ENCODE peak calls at places on chromosome X, in ten cellular contexts. S, B, C, E, F, N, X, Z, P and J are unnamed samples.

GRCh38 chrX:41475166-41475565 is 28.0 kb downstream of the NYX start:
- DNase-seq in S (no peak), P (no peak), B (no peak), N (no peak), E (no peak), Z (peak), X (no peak), C (no peak), F (no peak), J (no peak)

GRCh38 chrX:2831471-2832228 is 2.9 kb downstream of the GYG2 start:
- DNase-seq in B (no peak), C (no peak), E (no peak), Z (no peak), P (no peak), F (no peak), N (no peak), X (no peak), S (no peak), J (no peak)

GRCh38 chrX:143635915-143636314 is at the start of gene SLITRK4:
- DNase-seq in P (peak), C (no peak), F (no peak), S (no peak), N (no peak), Z (no peak), X (no peak), E (peak), B (no peak), J (no peak)

GRCh38 chrX:29872831-29873230 is 342.5 kb upstream of the MAGEB2 start:
- DNase-seq in B (no peak), N (no peak), Z (no peak), F (no peak), X (no peak), E (no peak), P (no peak), S (no peak), C (no peak), J (no peak)

GRCh38 chrX:39984191-39984956 is 113.4 kb downstream of the BCOR start:
- DNase-seq in N (no peak), E (no peak), F (no peak), X (no peak), S (no peak), B (no peak), Z (no peak), C (no peak), P (peak), J (peak)

GRCh38 chrX:11890843-11891514 is 132.9 kb downstream of the MSL3 start:
- DNase-seq in E (no peak), X (no peak), S (no peak), B (no peak), C (peak), N (no peak), Z (no peak), F (no peak), P (peak), J (peak)

GRCh38 chrX:2503591-2504500 is 3.1 kb upstream of the DHRSX start:
- DNase-seq in F (no peak), X (peak), N (no peak), C (no peak), S (no peak), E (no peak), P (no peak), B (no peak), Z (no peak), J (no peak)

GRCh38 chrX:16771483-16772398 is 14.5 kb upstream of the TXLNG start:
- DNase-seq in P (peak), Z (peak), N (no peak), E (peak), F (no peak), X (no peak), S (no peak), B (no peak), C (no peak), J (peak)

GRCh38 chrX:132488819-132489255 is at the start of gene MBNL3:
- DNase-seq in F (no peak), B (no peak), E (peak), P (peak), C (peak), N (peak), S (no peak), Z (peak), X (peak), J (peak)

GRCh38 chrX:124362761-124363160 is 16.4 kb downstream of the SH2D1A start:
- DNase-seq in E (no peak), C (no peak), N (no peak), S (no peak), B (no peak), P (no peak), Z (no peak), X (no peak), F (no peak), J (no peak)

GRCh38 chrX:2391869-2392606 is 108.7 kb downstream of the DHRSX start:
- DNase-seq in F (no peak), S (no peak), Z (peak), B (no peak), E (no peak), X (no peak), N (no peak), C (no peak), P (peak), J (peak)

GRCh38 chrX:40195368-40195767 is 97.6 kb upstream of the BCOR start:
- DNase-seq in C (no peak), Z (no peak), E (no peak), S (no peak), X (no peak), N (no peak), P (no peak), B (no peak), F (no peak), J (no peak)

GRCh38 chrX:42725196-42725595 is 52.8 kb downstream of the PPP1R2C start:
- DNase-seq in N (no peak), P (no peak), X (no peak), B (no peak), E (no peak), S (no peak), C (no peak), F (no peak), Z (no peak), J (no peak)

GRCh38 chrX:138008280-138008679 is 442.4 kb downstream of the ZIC3 start:
- DNase-seq in N (no peak), P (no peak), F (no peak), E (no peak), C (no peak), B (no peak), S (no peak), Z (no peak), X (no peak), J (no peak)

GRCh38 chrX:49192722-49193328 is 6.7 kb upstream of the PRICKLE3 start:
- DNase-seq in S (no peak), C (no peak), X (no peak), F (no peak), B (no peak), P (peak), E (no peak), N (peak), Z (peak), J (peak)

GRCh38 chrX:133776072-133776471 is 209.3 kb downstream of the GPC3 start:
- DNase-seq in B (no peak), S (peak), P (no peak), F (no peak), E (no peak), Z (peak), X (no peak), N (no peak), C (peak), J (no peak)

GRCh38 chrX:69616520-69617203 is 749 bp downstream of the EDA start:
- DNase-seq in N (no peak), B (no peak), C (peak), F (no peak), S (no peak), E (peak), Z (peak), P (peak), X (peak), J (no peak)

GRCh38 chrX:40142417-40142816 is 44.7 kb upstream of the BCOR start:
- DNase-seq in S (no peak), B (no peak), C (no peak), F (no peak), P (no peak), X (no peak), Z (no peak), N (no peak), E (no peak), J (no peak)

GRCh38 chrX:41090568-41091238 is 5.5 kb downstream of the USP9X start:
- DNase-seq in Z (no peak), P (no peak), N (no peak), C (no peak), S (no peak), F (no peak), E (no peak), X (no peak), B (no peak), J (no peak)

GRCh38 chrX:1246816-1247215 is 21.8 kb upstream of the CSF2RA start:
- DNase-seq in X (peak), N (peak), B (no peak), S (peak), C (peak), Z (peak), E (peak), F (no peak), P (peak), J (peak)

GRCh38 chrX:15059488-15059887 is 186.3 kb downstream of the MOSPD2 start:
- DNase-seq in S (no peak), E (no peak), B (no peak), F (no peak), N (no peak), C (no peak), Z (no peak), X (no peak), P (no peak), J (no peak)

GRCh38 chrX:103644125-103644524 is 15.3 kb downstream of the TCEAL1 start:
- DNase-seq in F (no peak), S (no peak), P (no peak), B (no peak), C (no peak), E (no peak), Z (no peak), N (no peak), X (no peak), J (no peak)

GRCh38 chrX:11533211-11533651 is 132.5 kb downstream of the ARHGAP6 start:
- DNase-seq in X (no peak), C (no peak), P (peak), E (no peak), N (peak), F (peak), S (no peak), B (no peak), Z (no peak), J (peak)

GRCh38 chrX:153944140-153944799 is at the start of gene RENBP:
- DNase-seq in N (peak), S (no peak), X (peak), F (no peak), C (peak), E (no peak), P (no peak), Z (peak), B (no peak), J (no peak)

GRCh38 chrX:123340691-123341090 is 156.6 kb downstream of the GRIA3 start:
- DNase-seq in P (no peak), B (no peak), E (no peak), S (no peak), F (peak), X (no peak), C (no peak), N (no peak), Z (no peak), J (peak)

GRCh38 chrX:68354869-68355628 is 78.2 kb downstream of the OPHN1 start:
- DNase-seq in N (no peak), C (no peak), F (no peak), S (no peak), Z (no peak), E (no peak), P (no peak), B (no peak), X (no peak), J (no peak)

GRCh38 chrX:110257889-110258288 is 60.0 kb downstream of the AMMECR1 start:
- DNase-seq in E (no peak), N (no peak), X (no peak), F (no peak), Z (no peak), S (no peak), C (no peak), B (no peak), P (no peak), J (no peak)

GRCh38 chrX:9164535-9165425 is 130.9 kb upstream of the FAM9B start:
- DNase-seq in X (no peak), E (no peak), C (no peak), N (no peak), F (no peak), P (peak), Z (no peak), S (no peak), B (no peak), J (peak)

GRCh38 chrX:12704706-12705105 is 86.5 kb upstream of the PRPS2 start:
- DNase-seq in N (no peak), S (no peak), B (no peak), Z (no peak), P (no peak), E (no peak), F (no peak), X (no peak), C (no peak), J (no peak)

GRCh38 chrX:3154386-3154991 is 113.2 kb downstream of the ARSF start:
- DNase-seq in Z (no peak), B (no peak), S (no peak), P (no peak), E (no peak), F (no peak), C (no peak), N (no peak), X (no peak), J (no peak)

GRCh38 chrX:50691820-50692219 is 122.2 kb downstream of the SHROOM4 start:
- DNase-seq in B (no peak), N (peak), S (no peak), E (no peak), P (peak), F (no peak), C (no peak), Z (no peak), X (no peak), J (peak)

GRCh38 chrX:134162032-134162431 is 75.0 kb upstream of the CCDC160 start:
- DNase-seq in F (no peak), S (no peak), C (no peak), B (no peak), P (no peak), X (no peak), N (no peak), E (no peak), Z (no peak), J (no peak)

GRCh38 chrX:68832101-68832416 is 3.2 kb downstream of the EFNB1 start:
- DNase-seq in E (peak), B (no peak), N (peak), X (no peak), P (peak), Z (no peak), S (no peak), C (peak), F (peak), J (peak)

GRCh38 chrX:72054776-72055495 is 76.8 kb downstream of the RTL5 start:
- DNase-seq in X (no peak), P (no peak), N (no peak), S (no peak), C (no peak), E (no peak), Z (peak), B (no peak), F (no peak), J (no peak)

GRCh38 chrX:30150196-30150895 is 65.0 kb upstream of the MAGEB2 start:
- DNase-seq in P (no peak), Z (no peak), E (no peak), N (no peak), B (no peak), S (no peak), C (no peak), F (no peak), X (peak), J (peak)

GRCh38 chrX:120839506-120839905 is 36.2 kb downstream of the CT47B1 start:
- DNase-seq in X (no peak), S (no peak), P (peak), C (no peak), Z (no peak), B (no peak), E (no peak), N (no peak), F (no peak), J (peak)

GRCh38 chrX:132017431-132018185 is 5.5 kb upstream of the STK26 start:
- DNase-seq in S (no peak), B (no peak), Z (no peak), P (no peak), X (no peak), F (no peak), E (no peak), C (no peak), N (peak), J (no peak)

GRCh38 chrX:623599-624323 is 6.8 kb upstream of the SHOX start:
- DNase-seq in B (peak), N (no peak), S (no peak), F (no peak), P (no peak), C (no peak), Z (peak), X (peak), E (no peak), J (no peak)

DNA sequence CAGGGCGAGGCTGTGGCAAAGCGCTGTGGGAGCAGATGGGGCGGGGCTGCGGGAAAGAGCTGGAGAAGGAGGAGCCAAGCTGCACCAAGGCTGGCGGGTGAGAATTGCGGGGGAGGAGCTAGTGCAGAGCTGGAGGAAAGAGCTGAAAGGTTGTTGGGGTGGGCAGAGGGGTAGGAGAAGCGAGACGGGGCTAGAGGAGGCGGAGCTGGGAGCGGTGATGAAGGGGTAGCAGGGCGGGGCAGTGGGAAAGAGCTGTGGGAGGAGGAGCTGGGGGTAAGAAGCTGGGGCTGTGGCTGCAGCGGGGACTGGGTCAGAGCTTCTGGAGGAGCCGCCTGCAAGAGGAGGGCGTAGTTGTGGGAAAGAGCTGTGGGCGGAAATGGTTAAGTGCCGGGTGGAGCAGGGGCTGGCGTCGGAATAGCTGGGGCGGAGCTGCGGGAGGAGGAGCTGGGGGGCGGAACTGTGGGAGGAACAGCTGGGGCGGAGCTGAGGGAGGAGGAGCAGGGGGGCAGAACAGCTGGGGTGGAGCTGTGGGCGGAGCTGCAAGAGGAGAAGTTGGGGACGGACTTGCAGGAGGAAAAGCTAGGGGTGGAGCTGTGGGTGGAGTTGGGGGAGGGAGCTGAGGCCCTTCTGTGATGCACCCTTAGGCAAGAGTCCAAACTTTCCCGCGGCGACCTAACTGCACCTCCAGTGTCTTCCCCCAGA is 1.9 kb upstream of the EOLA2 start:
- DNase-seq in P (peak), F (peak), C (peak), N (peak), X (peak), E (peak), S (peak), Z (peak), B (no peak), J (peak)
- TF ChIP-seq CTCF in P (peak), F (peak), C (peak), N (no peak), X (peak), E (peak), S (no peak), Z (no peak), B (peak), J (peak)

DNA sequence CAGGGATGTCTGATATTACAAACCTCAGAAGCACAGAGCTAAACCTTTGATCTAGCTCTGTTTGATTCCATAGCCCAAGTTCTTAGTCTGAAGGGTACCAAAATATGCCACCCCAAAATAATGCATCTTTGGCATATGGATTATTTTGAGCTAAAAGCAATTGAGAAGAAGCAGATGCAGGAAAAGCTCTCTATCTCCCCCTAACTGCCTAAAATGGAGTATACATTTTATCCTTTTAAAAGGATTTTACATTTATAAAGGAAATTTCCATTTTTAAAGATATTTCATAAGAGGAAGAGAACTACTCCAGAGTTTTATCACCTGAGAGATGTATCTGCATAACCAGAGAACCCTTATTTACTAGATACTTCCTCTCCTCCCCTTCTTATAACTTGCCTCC is 158.7 kb downstream of the ZNF674 start:
- DNase-seq in N (peak), F (no peak), C (no peak), B (no peak), X (no peak), P (no peak), E (no peak), S (no peak), Z (no peak), J (no peak)
- TF ChIP-seq CTCF in N (peak), F (peak), C (no peak), B (no peak), X (no peak), P (peak), E (peak), S (no peak), Z (no peak), J (peak)

DNA sequence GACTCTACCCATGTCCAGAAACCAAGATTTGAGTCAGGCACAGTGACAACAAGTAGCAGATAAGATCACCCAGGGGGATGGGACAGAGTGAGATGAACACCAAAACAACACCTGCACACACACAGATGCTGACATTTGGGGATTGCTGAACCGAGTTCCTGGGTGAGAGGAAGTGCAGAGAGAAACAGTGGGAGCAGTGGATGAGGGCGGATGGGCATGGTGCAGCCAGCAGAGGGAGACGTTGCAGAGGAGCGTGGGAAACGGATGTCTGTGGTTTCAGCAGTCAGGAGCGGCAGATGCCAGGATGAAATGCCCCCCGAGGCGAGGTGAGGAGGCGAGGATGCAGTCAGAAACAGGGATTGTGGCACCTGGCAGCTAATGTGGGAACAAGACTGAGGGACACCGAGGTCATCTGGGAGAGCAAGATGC is 78.6 kb upstream of the STS start:
- DNase-seq in X (no peak), P (no peak), N (peak), B (no peak), F (no peak), E (no peak), Z (peak), S (no peak), C (no peak), J (no peak)
- TF ChIP-seq CTCF in X (no peak), P (peak), N (peak), B (no peak), F (peak), E (peak), Z (no peak), S (no peak), C (no peak), J (peak)

DNA sequence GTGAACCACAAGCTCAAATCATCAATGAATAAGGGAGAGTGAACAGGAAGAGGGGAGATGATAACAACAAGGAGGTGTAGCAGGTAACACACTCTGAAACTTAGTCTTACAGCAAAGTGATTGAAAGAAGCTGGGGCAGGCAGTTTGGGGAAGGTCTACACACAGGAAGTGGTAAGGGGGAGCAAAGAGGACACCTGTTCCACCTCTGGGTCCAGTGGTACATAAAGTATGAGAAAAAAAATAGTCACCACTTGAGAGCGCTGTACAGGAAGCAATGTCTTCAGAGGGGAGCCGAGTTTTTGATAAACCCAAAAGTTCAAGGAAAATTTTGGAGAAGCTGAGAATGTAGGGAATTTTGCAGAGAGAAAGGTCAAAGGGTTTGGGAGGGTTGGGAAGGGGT is 141.8 kb downstream of the RBMX2 start:
- DNase-seq in P (no peak), F (no peak), Z (no peak), N (no peak), S (no peak), E (no peak), C (no peak), B (no peak), X (no peak), J (no peak)
- TF ChIP-seq CTCF in P (no peak), F (no peak), Z (no peak), N (no peak), S (no peak), E (no peak), C (no peak), B (no peak), X (no peak), J (no peak)

DNA sequence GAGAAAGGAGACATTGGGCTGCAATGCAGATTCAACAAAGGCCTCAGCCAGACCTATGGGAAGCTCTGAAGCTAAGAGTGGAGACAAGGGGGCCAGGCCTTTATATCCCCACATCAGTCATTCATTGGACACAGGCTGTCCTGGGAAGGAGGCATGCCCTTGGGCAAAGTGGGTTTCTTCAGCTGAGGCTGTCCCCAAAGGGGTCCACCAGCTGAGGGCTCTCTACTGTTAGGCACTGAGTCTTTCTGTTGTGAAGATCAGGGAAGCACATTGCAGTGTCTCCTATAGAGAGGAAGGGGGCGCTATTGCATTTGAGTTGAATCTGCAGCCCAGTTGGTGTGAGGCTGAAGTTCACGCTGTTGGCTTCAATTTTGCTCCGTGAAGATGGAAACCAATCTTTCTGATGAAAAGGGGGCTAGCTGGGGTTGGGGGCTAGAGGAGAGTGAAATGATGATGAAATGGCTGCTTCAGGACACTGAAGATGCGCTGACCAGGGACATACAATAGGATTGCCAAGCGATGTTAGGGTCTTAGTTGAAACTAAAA is 48.0 kb downstream of the SLC25A5 start:
- DNase-seq in B (no peak), Z (peak), F (peak), C (no peak), N (peak), X (no peak), S (no peak), P (peak), E (no peak), J (peak)
- TF ChIP-seq CTCF in B (peak), Z (peak), F (peak), C (peak), N (peak), X (peak), S (no peak), P (peak), E (peak), J (peak)